ENCODE peak calls at places on chromosomes 3 and 15, in nine cellular contexts. V is sigmoid colon, R is ovary, M is HepG2, S is stomach, B is tibial nerve, N is K562, K is SK-N-SH, J is H1. O is an unnamed sample.

GRCh38 chr3:140233702-140234101 is 298.7 kb downstream of the CLSTN2 start:
- DNase-seq in R (no peak), J (no peak), N (no peak), V (no peak), B (no peak), M (no peak), K (no peak), S (no peak), O (no peak)

GRCh38 chr3:99952306-99952705 is 134.6 kb downstream of the CMSS1 start:
- DNase-seq in K (no peak), R (no peak), B (no peak), V (no peak), M (no peak), N (no peak), J (no peak), S (no peak), O (no peak)

GRCh38 chr15:80878242-80878866 is 99.2 kb downstream of the CEMIP start:
- DNase-seq in J (no peak), R (no peak), B (no peak), S (no peak), K (no peak), N (no peak), M (no peak), V (no peak), O (no peak)

GRCh38 chr3:61108247-61109019 is 142.8 kb downstream of the FHIT start:
- DNase-seq in J (no peak), N (no peak), V (no peak), R (no peak), K (no peak), S (no peak), B (no peak), M (no peak), O (no peak)

GRCh38 chr3:169836058-169836941 is 23.6 kb upstream of the LRRC34 start:
- DNase-seq in B (no peak), R (no peak), N (no peak), K (no peak), J (no peak), S (no peak), M (no peak), V (no peak), O (no peak)

GRCh38 chr15:82647045-82647834 is at the start of gene CPEB1:
- DNase-seq in J (peak; percentile 74), N (peak; percentile 92), R (peak; percentile 84), B (peak; percentile 22), S (no peak), K (peak; percentile 90), V (peak; percentile 88), M (no peak), O (peak; percentile 42)

GRCh38 chr3:155556531-155556930 is 188.3 kb downstream of the PLCH1 start:
- DNase-seq in M (no peak), J (no peak), R (no peak), K (no peak), V (no peak), B (no peak), N (no peak), S (no peak), O (no peak)

GRCh38 chr15:99436472-99437314 is 129.1 kb upstream of the MEF2A start:
- DNase-seq in J (peak; percentile 45), S (peak; percentile 20), N (no peak), R (peak; percentile 20), B (no peak), M (no peak), K (no peak), V (peak; percentile 54), O (no peak)

GRCh38 chr3:148971819-148972218 is 19.5 kb upstream of the GYG1 start:
- DNase-seq in M (no peak), N (no peak), S (peak; percentile 47), R (peak; percentile 88), K (no peak), V (peak; percentile 81), B (peak; percentile 24), J (no peak), O (no peak)

GRCh38 chr3:54122046-54122801 is at the start of gene CACNA2D3:
- DNase-seq in K (peak; percentile 74), V (peak; percentile 82), R (peak; percentile 81), J (peak; percentile 73), N (no peak), S (peak; percentile 46), B (no peak), M (no peak), O (peak; percentile 26)

GRCh38 chr3:141539441-141540187 is 52.8 kb downstream of the RASA2 start:
- DNase-seq in S (no peak), V (no peak), M (no peak), B (no peak), J (no peak), R (no peak), K (no peak), N (no peak), O (no peak)

GRCh38 chr3:123286308-123287023 is 84.7 kb downstream of the SEC22A start:
- DNase-seq in R (no peak), N (peak; percentile 61), M (peak; percentile 48), S (no peak), K (peak; percentile 68), V (peak; percentile 57), J (peak; percentile 84), B (peak; percentile 20), O (peak; percentile 21)

GRCh38 chr3:4726549-4726948 is 233.4 kb downstream of the ITPR1 start:
- DNase-seq in K (no peak), J (no peak), N (no peak), M (no peak), B (no peak), S (no peak), V (no peak), R (no peak), O (no peak)

GRCh38 chr3:117409256-117409655 is 699.7 kb downstream of the TUSC7 start:
- DNase-seq in R (no peak), J (no peak), M (no peak), S (no peak), V (no peak), N (no peak), K (no peak), B (no peak), O (no peak)

GRCh38 chr3:72338082-72338941 is 509.9 kb downstream of the SHQ1 start:
- DNase-seq in N (no peak), R (no peak), M (no peak), J (no peak), S (no peak), K (no peak), V (no peak), B (no peak), O (no peak)

GRCh38 chr15:39997031-39997430 is 42.0 kb downstream of the SRP14 start:
- DNase-seq in K (no peak), S (no peak), J (no peak), M (no peak), V (no peak), B (no peak), N (no peak), R (no peak), O (no peak)

GRCh38 chr3:32200490-32200889 is 38.0 kb upstream of the CMTM8 start:
- DNase-seq in S (no peak), J (no peak), V (peak; percentile 89), M (no peak), N (no peak), K (no peak), B (peak; percentile 85), R (no peak), O (no peak)

GRCh38 chr3:181358555-181358954 is 353.2 kb upstream of the SOX2 start:
- DNase-seq in M (no peak), S (no peak), N (no peak), B (no peak), J (no peak), V (no peak), R (no peak), K (no peak), O (no peak)

GRCh38 chr3:181358060-181358459 is 353.7 kb upstream of the SOX2 start:
- DNase-seq in B (no peak), J (no peak), S (no peak), N (no peak), R (no peak), M (no peak), V (no peak), K (no peak), O (no peak)

DNA sequence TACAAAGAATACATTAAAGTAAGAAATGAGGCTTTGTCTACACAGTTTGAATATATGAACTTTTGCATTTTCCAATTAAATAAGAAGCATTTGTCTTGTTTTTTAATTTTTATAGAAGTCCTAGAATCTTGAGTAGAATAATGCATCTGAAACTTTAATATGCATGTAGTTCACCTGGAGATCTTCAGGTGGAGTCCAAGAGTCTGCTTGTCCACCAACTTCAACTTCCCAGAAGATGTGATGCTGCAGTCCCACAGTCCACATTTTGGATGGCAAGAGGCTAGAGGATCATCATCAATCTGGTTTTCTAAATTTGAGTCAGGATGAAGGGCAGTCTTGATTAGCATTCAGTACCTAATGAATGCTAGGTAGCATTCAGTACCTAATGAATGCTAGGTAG is 357.6 kb upstream of the SOX2 start:
- DNase-seq in V (no peak), R (no peak), M (no peak), S (no peak), N (no peak), B (no peak), K (no peak), J (no peak), O (no peak)
- TF ChIP-seq CTCF in V (no peak), R (no peak), M (no peak), S (no peak), N (no peak), B (no peak), K (no peak), J (no peak), O (no peak)

GRCh38 chr3:47011371-47011770 is 31.9 kb downstream of the NBEAL2 start:
- DNase-seq in N (no peak), V (no peak), K (no peak), B (no peak), M (no peak), R (no peak), S (no peak), J (no peak), O (no peak)
- H3K36me3 ChIP-seq in N (peaks cover 56% of the 10 kb centered on the region), V (peaks cover 3% of the 10 kb centered on the region), K (peaks cover 11% of the 10 kb centered on the region), B (no peaks in the 10 kb centered on the region), M (peaks cover 21% of the 10 kb centered on the region), R (no peaks in the 10 kb centered on the region), S (peaks cover 55% of the 10 kb centered on the region), J (peaks cover 7% of the 10 kb centered on the region), O (no peaks in the 10 kb centered on the region)

GRCh38 chr3:171125010-171125409 is 98.5 kb upstream of the SLC2A2 start:
- DNase-seq in B (no peak), V (no peak), S (no peak), J (no peak), K (no peak), N (no peak), M (no peak), R (no peak), O (no peak)
- TF ChIP-seq EP300 in B (no peak), V (no peak), S (no peak), J (no peak), K (no peak), N (no peak), M (no peak), R (no peak), O (no peak)

GRCh38 chr3:65666426-65667091 is 372.2 kb downstream of the MAGI1 start:
- DNase-seq in K (no peak), S (no peak), M (no peak), V (no peak), N (no peak), R (no peak), J (no peak), B (no peak), O (no peak)
- TF ChIP-seq CTCF in K (peak; percentile 18), S (no peak), M (no peak), V (no peak), N (no peak), R (no peak), J (peak; percentile 35), B (no peak), O (no peak)

DNA sequence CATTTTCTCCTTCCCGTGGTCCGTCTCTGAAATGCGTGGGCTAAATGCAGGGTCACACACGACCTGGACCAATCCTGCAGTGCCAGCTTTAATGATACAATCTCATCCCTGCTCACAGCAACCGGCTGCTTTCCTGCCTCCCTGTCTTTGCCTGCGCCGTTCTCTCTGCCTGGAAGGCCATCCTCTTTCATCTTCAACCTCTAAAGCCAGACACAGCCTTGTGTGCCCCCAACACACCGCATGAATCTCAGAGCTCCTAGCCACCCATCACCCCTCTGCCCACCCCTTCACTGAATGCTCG is 14.7 kb downstream of the H1-8 start:
- DNase-seq in R (no peak), V (no peak), S (no peak), J (no peak), M (no peak), B (no peak), N (no peak), K (peak; percentile 68), O (no peak)
- H3K36me3 ChIP-seq in R (no peaks in the 10 kb centered on the region), V (peaks cover 4% of the 10 kb centered on the region), S (peaks cover 57% of the 10 kb centered on the region), J (no peaks in the 10 kb centered on the region), M (peaks cover 9% of the 10 kb centered on the region), B (no peaks in the 10 kb centered on the region), N (peaks cover 25% of the 10 kb centered on the region), K (no peaks in the 10 kb centered on the region), O (no peaks in the 10 kb centered on the region)

O was measured in transverse colon.